ENCODE peak calls at places on chromosome 7, in eight cellular contexts. C is GM20000, L is body of pancreas, Q is ascending aorta, Z is Calu3, U is sigmoid colon, K is SK-N-SH, G is mammary epithelial cell. B is an unnamed sample.

GRCh38 chr7:100856871-100857282 is 4.4 kb downstream of the SLC12A9 start:
- DNase-seq in L (no peak), Q (no peak), U (no peak), K (no peak), C (no peak), Z (no peak), G (no peak), B (no peak)

GRCh38 chr7:113891828-113892227 is 27.0 kb downstream of the PPP1R3A start:
- DNase-seq in L (no peak), U (no peak), C (no peak), Z (no peak), Q (no peak), G (peak), K (no peak), B (no peak)

GRCh38 chr7:97118306-97118917 is 914 bp downstream of the SDHAF3 start:
- DNase-seq in K (no peak), G (no peak), Q (no peak), C (no peak), Z (no peak), U (no peak), L (no peak), B (no peak)

GRCh38 chr7:76358053-76358477 is 726 bp downstream of the YWHAG start:
- DNase-seq in U (peak), Z (peak), Q (no peak), K (peak), L (peak), G (peak), C (peak), B (no peak)

GRCh38 chr7:33806284-33807157 is 98.8 kb upstream of the BMPER start:
- DNase-seq in L (no peak), K (no peak), U (no peak), C (no peak), Q (no peak), G (no peak), Z (no peak), B (no peak)

GRCh38 chr7:45176091-45176490 is 18.5 kb downstream of the RAMP3 start:
- DNase-seq in Q (no peak), Z (no peak), C (no peak), K (no peak), U (peak), G (no peak), L (no peak), B (no peak)

GRCh38 chr7:103598326-103598905 is 152.4 kb upstream of the SLC26A5 start:
- DNase-seq in Z (no peak), K (no peak), U (no peak), L (no peak), G (no peak), C (no peak), Q (no peak), B (no peak)

GRCh38 chr7:21497072-21497471 is 45.8 kb upstream of the DNAH11 start:
- DNase-seq in Z (no peak), G (no peak), U (no peak), Q (no peak), L (no peak), C (no peak), K (no peak), B (no peak)

GRCh38 chr7:362416-363096 is 72.6 kb downstream of the FOXL3 start:
- DNase-seq in G (no peak), K (no peak), U (peak), Q (no peak), L (peak), Z (no peak), C (no peak), B (no peak)

GRCh38 chr7:88344956-88345832 is 38.5 kb upstream of the STEAP4 start:
- DNase-seq in G (no peak), L (peak), K (peak), U (peak), Q (no peak), C (peak), Z (peak), B (no peak)

GRCh38 chr7:104862719-104863118 is 151.3 kb upstream of the KMT2E start:
- DNase-seq in C (no peak), Z (no peak), U (no peak), G (no peak), Q (no peak), L (no peak), K (peak), B (no peak)

GRCh38 chr7:2009541-2010001 is 223.2 kb downstream of the MAD1L1 start:
- DNase-seq in U (peak), Q (no peak), C (no peak), L (peak), Z (no peak), K (peak), G (no peak), B (no peak)

GRCh38 chr7:155713382-155713781 is 68.9 kb downstream of the RBM33 start:
- DNase-seq in Q (no peak), Z (peak), U (no peak), C (no peak), K (peak), L (peak), G (no peak), B (no peak)

GRCh38 chr7:134016223-134016941 is 110.8 kb upstream of the LRGUK start:
- DNase-seq in K (peak), Q (no peak), C (peak), U (no peak), G (peak), Z (peak), L (peak), B (no peak)

GRCh38 chr7:28830831-28831230 is 127.3 kb downstream of the TRIL start:
- DNase-seq in G (no peak), U (no peak), C (no peak), K (no peak), L (no peak), Z (no peak), Q (no peak), B (no peak)

GRCh38 chr7:22251906-22252495 is 105.0 kb downstream of the RAPGEF5 start:
- DNase-seq in K (no peak), C (no peak), L (no peak), Q (no peak), Z (no peak), G (no peak), U (no peak), B (no peak)

GRCh38 chr7:30674876-30675275 is 7.4 kb downstream of the CRHR2 start:
- DNase-seq in K (no peak), G (no peak), C (no peak), L (peak), U (no peak), Z (no peak), Q (no peak), B (no peak)

GRCh38 chr7:79298145-79298760 is 155.2 kb downstream of the MAGI2 start:
- DNase-seq in U (no peak), G (peak), C (peak), Q (no peak), K (peak), Z (peak), L (peak), B (no peak)

GRCh38 chr7:103810112-103810744 is 179.2 kb downstream of the RELN start:
- DNase-seq in G (no peak), U (no peak), Z (peak), K (peak), C (no peak), Q (no peak), L (no peak), B (no peak)

GRCh38 chr7:23276381-23276780 is 22.8 kb upstream of the MALSU1 start:
- DNase-seq in C (no peak), L (no peak), G (no peak), Q (no peak), K (no peak), U (no peak), Z (peak), B (no peak)

GRCh38 chr7:85125679-85126078 is 61.2 kb downstream of the SEMA3D start:
- DNase-seq in Q (no peak), U (no peak), L (no peak), G (no peak), Z (no peak), C (no peak), K (peak), B (no peak)

GRCh38 chr7:28823582-28823981 is 134.5 kb downstream of the TRIL start:
- DNase-seq in C (no peak), L (no peak), U (no peak), Z (no peak), K (no peak), G (no peak), Q (no peak), B (no peak)

GRCh38 chr7:41316410-41316809 is 386.5 kb downstream of the INHBA start:
- DNase-seq in L (no peak), K (no peak), C (no peak), G (no peak), Z (no peak), U (no peak), Q (no peak), B (no peak)

GRCh38 chr7:133699390-133699789 is 427.8 kb upstream of the LRGUK start:
- DNase-seq in Q (no peak), C (no peak), Z (no peak), U (no peak), K (no peak), G (no peak), L (no peak), B (no peak)

GRCh38 chr7:137820677-137821420 is 25.9 kb downstream of the DGKI start:
- DNase-seq in K (peak), C (peak), L (peak), G (no peak), Q (peak), Z (no peak), U (peak), B (no peak)

GRCh38 chr7:125670926-125671572 is 741.4 kb upstream of the POT1 start:
- DNase-seq in L (no peak), G (peak), U (no peak), K (peak), C (no peak), Q (no peak), Z (no peak), B (no peak)

GRCh38 chr7:23490357-23491131 is 20.3 kb upstream of the IGF2BP3 start:
- DNase-seq in C (peak), Q (no peak), G (no peak), L (peak), U (peak), K (peak), Z (no peak), B (no peak)

GRCh38 chr7:79612027-79612426 is 158.6 kb upstream of the MAGI2 start:
- DNase-seq in Q (no peak), K (no peak), Z (no peak), U (no peak), L (no peak), C (no peak), G (no peak), B (no peak)

GRCh38 chr7:137772748-137773147 is 74.0 kb downstream of the DGKI start:
- DNase-seq in U (no peak), K (no peak), Z (no peak), L (no peak), C (no peak), G (peak), Q (no peak), B (no peak)

GRCh38 chr7:120988591-120989299 is at the start of gene CPED1:
- DNase-seq in Z (peak), L (peak), G (peak), U (peak), C (peak), Q (peak), K (peak), B (peak)

GRCh38 chr7:127154958-127155357 is 97.8 kb downstream of the GRM8 start:
- DNase-seq in L (no peak), Q (no peak), C (no peak), U (no peak), K (no peak), Z (no peak), G (no peak), B (no peak)

GRCh38 chr7:37310322-37311080 is 138.2 kb downstream of the ELMO1 start:
- DNase-seq in Z (no peak), L (no peak), G (no peak), Q (no peak), C (no peak), K (no peak), U (no peak), B (no peak)

GRCh38 chr7:21547511-21547910 is 4.7 kb downstream of the DNAH11 start:
- DNase-seq in L (no peak), G (no peak), K (no peak), Z (no peak), C (no peak), Q (no peak), U (no peak), B (no peak)

GRCh38 chr7:64887756-64888508 is 15.1 kb upstream of the ZNF273 start:
- DNase-seq in G (no peak), K (peak), C (peak), L (peak), U (peak), Q (no peak), Z (peak), B (no peak)
- TF ChIP-seq CTCF in G (no peak), K (peak), C (peak), L (peak), U (no peak), Q (peak), Z (peak), B (no peak)

GRCh38 chr7:38870147-38870546 is 38.8 kb downstream of the VPS41 start:
- DNase-seq in K (no peak), C (no peak), Q (no peak), G (no peak), Z (no peak), L (no peak), U (no peak), B (no peak)
- TF ChIP-seq CTCF in K (no peak), C (no peak), Q (no peak), G (no peak), Z (no peak), L (no peak), U (no peak), B (no peak)

GRCh38 chr7:4683043-4683883 is 1.2 kb downstream of the FOXK1 start:
- DNase-seq in U (peak), C (peak), G (peak), L (peak), Z (peak), K (peak), Q (no peak), B (no peak)

GRCh38 chr7:4683884-4684565 is 1.9 kb downstream of the FOXK1 start:
- DNase-seq in Q (no peak), G (peak), K (peak), U (peak), L (peak), C (peak), Z (peak), B (no peak)

GRCh38 chr7:4681922-4682620 is at the start of gene FOXK1:
- DNase-seq in L (peak), C (peak), U (peak), Q (no peak), Z (peak), G (peak), K (peak), B (no peak)

GRCh38 chr7:4681218-4681851 is 760 bp upstream of the FOXK1 start:
- DNase-seq in C (no peak), Z (no peak), L (no peak), G (no peak), Q (no peak), U (no peak), K (no peak), B (no peak)

DNA sequence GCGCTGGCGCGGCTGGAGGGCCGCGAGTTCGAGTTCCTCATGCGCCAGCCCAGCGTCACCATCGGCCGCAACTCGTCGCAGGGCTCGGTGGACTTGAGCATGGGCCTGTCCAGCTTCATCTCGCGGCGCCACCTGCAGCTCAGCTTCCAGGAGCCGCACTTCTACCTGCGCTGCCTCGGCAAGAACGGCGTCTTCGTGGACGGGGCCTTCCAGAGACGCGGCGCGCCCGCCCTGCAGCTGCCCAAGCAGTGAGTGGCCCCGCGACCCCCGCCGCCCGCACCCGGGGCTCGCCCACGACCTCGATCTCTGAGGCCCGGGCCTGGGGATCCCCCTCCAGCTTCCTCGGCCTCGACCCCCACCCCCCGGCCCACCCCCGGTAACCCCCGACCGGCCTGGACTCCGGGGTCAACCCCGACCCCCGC is 537 bp downstream of the FOXK1 start:
- DNase-seq in C (peak), K (no peak), L (peak), Z (peak), U (peak), G (peak), Q (no peak), B (no peak)
- TF ChIP-seq CTCF in C (peak), K (peak), L (no peak), Z (no peak), U (no peak), G (no peak), Q (peak), B (no peak)

GRCh38 chr7:142153400-142153799 is 41.9 kb downstream of the MGAM2 start:
- DNase-seq in Q (no peak), L (peak), K (peak), C (no peak), U (no peak), G (peak), Z (peak), B (no peak)
- TF ChIP-seq CTCF in Q (no peak), L (peak), K (peak), C (no peak), U (no peak), G (peak), Z (no peak), B (no peak)

GRCh38 chr7:70589010-70589409 is 542.9 kb upstream of the GALNT17 start:
- DNase-seq in C (no peak), Z (no peak), U (no peak), G (no peak), Q (no peak), L (no peak), K (no peak), B (no peak)
- TF ChIP-seq CTCF in C (no peak), Z (no peak), U (no peak), G (no peak), Q (no peak), L (no peak), K (no peak), B (no peak)

GRCh38 chr7:92245487-92246362 is at the start of the genes ANKIB1 and KRIT1:
- DNase-seq in K (peak), C (peak), Q (peak), G (peak), Z (peak), L (peak), U (peak), B (peak)
- TF ChIP-seq CTCF in K (peak), C (no peak), Q (no peak), G (no peak), Z (no peak), L (peak), U (no peak), B (no peak)

GRCh38 chr7:152148706-152149105 is 123.2 kb downstream of the GALNT11 start:
- DNase-seq in Q (no peak), Z (no peak), C (no peak), K (no peak), L (no peak), U (no peak), G (no peak), B (no peak)

GRCh38 chr7:152144557-152145245 is 119.2 kb downstream of the GALNT11 start:
- DNase-seq in C (no peak), Q (no peak), L (no peak), Z (no peak), K (no peak), G (no peak), U (no peak), B (no peak)

GRCh38 chr7:152149363-152149762 is 123.9 kb downstream of the GALNT11 start:
- DNase-seq in U (no peak), G (no peak), C (no peak), K (no peak), Q (no peak), L (no peak), Z (no peak), B (no peak)

GRCh38 chr7:152142976-152143665 is 117.6 kb downstream of the GALNT11 start:
- DNase-seq in U (no peak), Q (no peak), K (no peak), C (no peak), G (no peak), Z (no peak), L (no peak), B (no peak)

DNA sequence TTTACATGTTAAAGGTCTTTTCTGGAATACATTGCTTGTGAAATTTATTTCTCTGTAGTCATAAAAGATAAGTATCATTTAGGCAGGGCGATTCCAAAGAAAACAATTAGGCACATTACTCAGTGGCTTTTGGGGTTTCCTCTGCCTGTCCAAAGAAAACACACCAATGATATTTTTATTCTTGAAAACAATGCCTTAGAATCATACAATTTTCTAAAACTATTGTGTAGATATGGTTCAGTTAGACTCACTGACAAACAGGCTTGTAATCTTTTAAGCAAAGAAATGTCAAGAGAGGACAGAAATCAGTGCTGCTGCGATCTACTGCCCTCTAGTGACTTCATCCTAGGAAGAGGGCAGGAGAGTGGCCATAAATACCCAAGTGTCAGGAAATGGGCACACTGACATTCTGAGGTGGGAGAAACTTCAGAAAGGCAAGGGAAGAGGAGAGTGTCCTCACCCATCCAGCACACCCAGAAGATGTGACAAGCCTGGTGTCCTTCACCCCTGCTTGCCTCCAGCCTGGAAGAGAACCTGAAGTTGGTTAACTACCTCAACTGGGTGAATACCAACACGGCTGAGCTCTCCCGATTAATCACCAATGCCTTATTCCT is 120.5 kb downstream of the GALNT11 start:
- DNase-seq in Q (no peak), G (peak), C (no peak), L (no peak), K (peak), U (no peak), Z (peak), B (no peak)
- TF ChIP-seq CTCF in Q (peak), G (peak), C (no peak), L (peak), K (peak), U (no peak), Z (peak), B (peak)

GRCh38 chr7:43926193-43927043 is at the start of gene UBE2D4:
- DNase-seq in U (peak), K (peak), L (peak), Q (peak), Z (peak), C (peak), G (peak), B (peak)
- TF ChIP-seq CTCF in U (no peak), K (no peak), L (peak), Q (peak), Z (no peak), C (peak), G (no peak), B (peak)

GRCh38 chr7:24591152-24591551 is 17.9 kb downstream of the PALS2 start:
- DNase-seq in Q (no peak), C (no peak), G (no peak), Z (no peak), L (no peak), U (no peak), K (no peak), B (no peak)

GRCh38 chr7:24582171-24582570 is 8.9 kb downstream of the PALS2 start:
- DNase-seq in Q (no peak), Z (no peak), K (no peak), C (no peak), U (no peak), G (no peak), L (no peak), B (no peak)

DNA sequence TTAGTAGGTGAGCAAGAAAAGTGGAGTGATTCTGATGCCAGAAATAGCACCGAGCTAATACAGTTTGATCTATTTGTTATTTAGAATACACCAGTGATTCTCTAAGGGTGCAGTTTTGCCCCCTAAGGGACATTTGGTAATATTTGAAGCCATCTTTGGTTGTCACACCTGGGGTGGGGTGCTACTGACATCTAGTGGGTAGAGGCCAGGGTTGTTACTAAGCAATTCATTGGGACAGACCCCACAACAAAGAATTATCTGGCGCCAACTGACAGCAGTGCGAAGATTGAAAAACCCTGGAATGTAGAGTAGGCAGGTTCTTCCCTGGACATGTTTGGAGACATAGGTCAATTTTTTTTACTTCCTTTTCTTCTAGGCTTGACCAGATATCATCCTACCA is 14.6 kb downstream of the PALS2 start:
- DNase-seq in U (no peak), C (no peak), Z (peak), Q (no peak), G (no peak), L (no peak), K (no peak), B (no peak)
- TF ChIP-seq CTCF in U (no peak), C (peak), Z (peak), Q (peak), G (peak), L (peak), K (peak), B (peak)

GRCh38 chr7:26170663-26171062 is 18.7 kb downstream of the NFE2L3 start:
- DNase-seq in K (no peak), U (no peak), L (no peak), C (no peak), Z (no peak), Q (no peak), G (no peak), B (no peak)

GRCh38 chr7:26169271-26169670 is 17.3 kb downstream of the NFE2L3 start:
- DNase-seq in U (no peak), Q (no peak), K (no peak), G (no peak), L (no peak), C (no peak), Z (no peak), B (no peak)

GRCh38 chr7:26166681-26167266 is 14.8 kb downstream of the NFE2L3 start:
- DNase-seq in G (no peak), U (no peak), C (no peak), L (no peak), Z (no peak), Q (no peak), K (no peak), B (no peak)

GRCh38 chr7:26167293-26167934 is 15.4 kb downstream of the NFE2L3 start:
- DNase-seq in C (peak), Z (no peak), G (no peak), L (no peak), Q (no peak), U (no peak), K (no peak), B (no peak)

GRCh38 chr7:26168458-26169023 is 16.5 kb downstream of the NFE2L3 start:
- DNase-seq in U (no peak), G (no peak), L (no peak), C (no peak), K (no peak), Q (no peak), Z (no peak), B (no peak)
- TF ChIP-seq CTCF in U (no peak), G (no peak), L (no peak), C (no peak), K (peak), Q (no peak), Z (no peak), B (no peak)

B was measured in esophagus squamous epithelium.